ENCODE peak calls at places on chromosome 3, in four cellular contexts. M is BE2C, A is mesendoderm, V is spleen. W is an unnamed sample.
A peak's percentile ranks its signal among the peaks of the same experiment; 100 is the strongest.

GRCh38 chr3:108548304-108548703 is 37.9 kb upstream of the MYH15 start:
- DNase-seq in V (no peak), M (no peak), A (no peak), W (no peak)

GRCh38 chr3:144104146-144104545 is 132.5 kb downstream of the DIPK2A start:
- DNase-seq in M (no peak), A (peak; percentile 7), V (no peak), W (no peak)

GRCh38 chr3:64290864-64291263 is 65.6 kb upstream of the PRICKLE2 start:
- DNase-seq in M (no peak), V (no peak), A (no peak), W (no peak)

GRCh38 chr3:150335631-150336030 is 72.5 kb upstream of the TSC22D2 start:
- DNase-seq in V (no peak), A (no peak), M (no peak), W (no peak)

GRCh38 chr3:197226179-197226578 is 72.2 kb downstream of the DLG1 start:
- DNase-seq in V (no peak), M (peak; percentile 68), A (no peak), W (no peak)

GRCh38 chr3:46642971-46643370 is 30.6 kb downstream of the FAM240A start:
- DNase-seq in V (no peak), M (no peak), A (no peak), W (no peak)

GRCh38 chr3:148075829-148076716 is 621.6 kb upstream of the AGTR1 start:
- DNase-seq in V (no peak), M (peak; percentile 34), A (peak; percentile 70), W (peak; percentile 13)

GRCh38 chr3:14148041-14148985 is 23.5 kb downstream of the TMEM43 start:
- DNase-seq in V (no peak), M (peak; percentile 52), A (peak; percentile 94), W (peak; percentile 60)

GRCh38 chr3:10224794-10225660 is 23.2 kb upstream of the TATDN2 start:
- DNase-seq in M (peak; percentile 64), A (peak; percentile 85), V (peak; percentile 83), W (peak; percentile 93)

GRCh38 chr3:14267976-14268375 is 89.4 kb downstream of the LSM3 start:
- DNase-seq in V (peak; percentile 58), M (no peak), A (peak; percentile 36), W (no peak)

GRCh38 chr3:12662593-12663310 is 1.2 kb downstream of the RAF1 start:
- DNase-seq in M (peak; percentile 24), A (peak; percentile 77), V (peak; percentile 85), W (no peak)

GRCh38 chr3:172102883-172103310 is 63.5 kb downstream of the FNDC3B start:
- DNase-seq in M (no peak), A (no peak), V (no peak), W (no peak)

GRCh38 chr3:172099495-172099808 is 60.1 kb downstream of the FNDC3B start:
- DNase-seq in V (no peak), A (no peak), M (no peak), W (no peak)

GRCh38 chr3:172102123-172102882 is 62.9 kb downstream of the FNDC3B start:
- DNase-seq in V (peak; percentile 82), A (no peak), M (no peak), W (no peak)

GRCh38 chr3:172100482-172100881 is 61.1 kb downstream of the FNDC3B start:
- DNase-seq in A (no peak), V (no peak), M (no peak), W (no peak)

GRCh38 chr3:172101107-172101506 is 61.7 kb downstream of the FNDC3B start:
- DNase-seq in A (no peak), M (no peak), V (no peak), W (no peak)
- H3K4me1 ChIP-seq in A (peaks cover 6% of the 10 kb centered on the region), M (no peaks in the 10 kb centered on the region), V (peaks cover 86% of the 10 kb centered on the region), W (peaks cover 11% of the 10 kb centered on the region)

DNA sequence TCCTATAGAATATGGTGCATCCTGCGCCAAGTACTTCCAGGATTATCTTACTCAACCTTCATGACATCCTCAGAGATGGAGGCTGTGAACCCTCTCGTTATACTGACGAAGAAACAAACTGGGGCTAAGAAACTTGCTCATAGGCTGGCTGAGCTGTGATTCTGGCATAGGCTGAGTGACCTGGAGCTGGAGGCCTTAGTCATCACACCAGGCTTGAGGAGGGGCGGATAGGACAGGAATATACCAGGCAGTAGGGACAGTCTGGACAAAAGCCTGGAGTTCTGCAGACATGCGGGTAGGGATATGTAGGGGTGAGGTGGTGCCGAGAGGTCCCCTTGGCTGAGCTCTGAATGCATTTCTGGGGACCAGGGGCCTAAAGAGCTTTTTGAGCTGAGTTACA is 18.1 kb downstream of the HEMK1 start:
- DNase-seq in A (no peak), V (no peak), M (no peak), W (no peak)
- H3K4me1 ChIP-seq in A (no peaks in the 10 kb centered on the region), V (peaks cover 56% of the 10 kb centered on the region), M (no peaks in the 10 kb centered on the region), W (no peaks in the 10 kb centered on the region)

GRCh38 chr3:73605861-73606260 is 18.9 kb downstream of the PDZRN3 start:
- DNase-seq in A (no peak), V (no peak), M (no peak), W (no peak)

GRCh38 chr3:73605388-73605787 is 19.4 kb downstream of the PDZRN3 start:
- DNase-seq in M (no peak), A (no peak), V (no peak), W (no peak)

GRCh38 chr3:73603771-73604171 is 21.0 kb downstream of the PDZRN3 start:
- DNase-seq in M (peak; percentile 55), A (no peak), V (no peak), W (no peak)

GRCh38 chr3:73602171-73602570 is 22.6 kb downstream of the PDZRN3 start:
- DNase-seq in M (no peak), V (no peak), A (peak; percentile 50), W (no peak)

GRCh38 chr3:73604491-73604890 is 20.2 kb downstream of the PDZRN3 start:
- DNase-seq in M (no peak), V (no peak), A (no peak), W (no peak)
- H3K4me1 ChIP-seq in M (peaks cover 12% of the 10 kb centered on the region), V (no peaks in the 10 kb centered on the region), A (no peaks in the 10 kb centered on the region), W (no peaks in the 10 kb centered on the region)

DNA sequence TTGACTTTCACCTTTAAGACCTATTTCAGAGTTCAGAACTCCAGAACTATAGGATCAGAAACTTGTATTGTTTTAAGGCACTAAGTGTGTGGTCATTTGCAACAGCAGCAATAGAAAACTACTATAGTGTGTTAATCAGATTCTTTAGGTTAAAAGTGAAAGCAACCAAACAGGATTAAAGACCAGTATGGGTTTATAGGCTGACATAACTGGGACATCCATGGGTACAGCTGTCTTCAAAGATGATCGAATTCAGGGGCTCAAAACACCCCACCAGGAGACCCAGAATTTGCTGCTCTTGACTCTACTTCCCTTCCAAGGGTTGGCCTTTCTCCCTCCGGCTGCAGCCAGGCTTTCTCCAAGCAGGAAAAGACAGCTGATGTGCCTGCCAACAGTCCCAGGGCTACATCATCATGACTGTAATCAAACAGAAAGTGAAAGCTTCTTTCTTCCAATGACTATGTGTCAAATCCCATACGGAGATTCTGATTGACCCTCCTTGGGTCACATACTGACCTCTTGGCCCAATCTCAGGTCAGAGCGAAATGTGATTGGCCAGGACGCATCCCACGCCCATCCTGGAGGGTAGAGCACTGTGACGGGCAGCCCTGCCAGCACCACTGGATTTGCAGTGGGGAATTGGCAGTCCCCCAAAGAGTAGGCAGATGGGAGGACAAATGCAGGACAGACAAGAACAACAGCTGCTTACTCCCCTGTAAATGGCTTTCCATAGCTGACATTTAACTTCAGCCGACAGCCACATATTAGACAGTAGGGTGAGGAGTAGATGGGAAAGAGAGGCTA is 51.4 kb upstream of the RNF7 start:
- DNase-seq in M (peak; percentile 55), A (no peak), V (peak; percentile 78), W (peak; percentile 93)
- H3K4me1 ChIP-seq in M (no peaks in the 10 kb centered on the region), A (peaks cover 2% of the 10 kb centered on the region), V (peaks cover 52% of the 10 kb centered on the region), W (peaks cover 20% of the 10 kb centered on the region)

GRCh38 chr3:38985581-38985980 is 66.2 kb downstream of the SCN11A start:
- DNase-seq in M (no peak), V (no peak), A (no peak), W (no peak)

GRCh38 chr3:38985981-38986380 is 65.8 kb downstream of the SCN11A start:
- DNase-seq in A (no peak), V (no peak), M (no peak), W (no peak)

GRCh38 chr3:38984731-38985130 is 67.0 kb downstream of the SCN11A start:
- DNase-seq in A (no peak), V (no peak), M (no peak), W (no peak)

GRCh38 chr3:38986901-38987300 is 64.8 kb downstream of the SCN11A start:
- DNase-seq in M (no peak), A (no peak), V (no peak), W (no peak)

DNA sequence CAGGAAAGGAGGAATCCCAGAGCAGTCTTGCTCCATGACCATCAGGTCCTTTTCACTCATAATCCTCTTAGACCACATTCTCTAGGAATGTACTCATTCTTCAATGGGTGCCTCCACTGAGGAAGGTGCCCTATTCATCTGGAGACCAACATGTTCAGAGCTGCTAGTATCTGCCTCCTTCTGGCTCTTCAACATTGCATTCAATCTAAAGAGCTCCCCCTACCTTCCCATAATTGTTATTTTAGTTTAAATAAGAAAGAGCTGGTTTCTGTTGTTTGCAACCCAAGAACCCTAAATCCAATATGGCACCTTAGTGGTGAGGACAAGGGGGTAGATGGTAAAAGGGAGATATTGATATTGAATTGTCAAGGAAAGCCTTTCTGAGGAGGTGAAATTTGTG is 67.6 kb downstream of the SCN11A start:
- DNase-seq in V (no peak), A (no peak), M (no peak), W (no peak)
- H3K4me1 ChIP-seq in V (no peaks in the 10 kb centered on the region), A (no peaks in the 10 kb centered on the region), M (no peaks in the 10 kb centered on the region), W (no peaks in the 10 kb centered on the region)

GRCh38 chr3:27900316-27900715 is 178.2 kb upstream of the EOMES start:
- DNase-seq in M (no peak), V (no peak), A (no peak), W (no peak)

GRCh38 chr3:27907148-27907547 is 185.0 kb upstream of the EOMES start:
- DNase-seq in V (no peak), A (no peak), M (no peak), W (no peak)

GRCh38 chr3:27907929-27908328 is 185.8 kb upstream of the EOMES start:
- DNase-seq in V (no peak), M (no peak), A (peak; percentile 74), W (no peak)

GRCh38 chr3:27905625-27906024 is 183.5 kb upstream of the EOMES start:
- DNase-seq in M (no peak), V (no peak), A (peak; percentile 48), W (no peak)

GRCh38 chr3:27903447-27903846 is 181.3 kb upstream of the EOMES start:
- DNase-seq in V (no peak), A (no peak), M (no peak), W (no peak)
- H3K4me1 ChIP-seq in V (no peaks in the 10 kb centered on the region), A (peaks cover 3% of the 10 kb centered on the region), M (no peaks in the 10 kb centered on the region), W (no peaks in the 10 kb centered on the region)

GRCh38 chr3:53255775-53256703 is at the start of gene TKT:
- DNase-seq in V (peak; percentile 98), A (peak; percentile 96), M (peak; percentile 82), W (peak; percentile 88)

GRCh38 chr3:53254190-53254809 is 1.5 kb downstream of the TKT start:
- DNase-seq in M (no peak), V (no peak), A (no peak), W (peak; percentile 59)

GRCh38 chr3:53253707-53254106 is 2.1 kb downstream of the TKT start:
- DNase-seq in V (no peak), A (no peak), M (no peak), W (no peak)

GRCh38 chr3:53255360-53255774 is 455 bp downstream of the TKT start:
- DNase-seq in V (peak; percentile 92), M (no peak), A (no peak), W (peak; percentile 44)

GRCh38 chr3:53254810-53255359 is 937 bp downstream of the TKT start:
- DNase-seq in M (peak; percentile 52), V (peak; percentile 92), A (peak; percentile 89), W (peak; percentile 75)
- H3K4me1 ChIP-seq in M (peaks cover 6% of the 10 kb centered on the region), V (peaks cover 60% of the 10 kb centered on the region), A (peaks cover 18% of the 10 kb centered on the region), W (peaks cover 33% of the 10 kb centered on the region)

GRCh38 chr3:157441102-157441622 is 4.5 kb downstream of the PTX3 start:
- DNase-seq in V (no peak), M (no peak), A (no peak), W (no peak)
- H3K4me1 ChIP-seq in V (peaks cover 40% of the 10 kb centered on the region), M (no peaks in the 10 kb centered on the region), A (no peaks in the 10 kb centered on the region), W (peaks cover 15% of the 10 kb centered on the region)

W was measured in adrenal gland.